ENCODE peak calls at places on chromosomes 4 and X, in four cellular contexts. One of them, this sample, is unnamed.

GRCh38 chr4:143380651-143381050 is 44.0 kb downstream of the GAB1 start:
- DNase-seq in iPS-NIHi11: no peak
- DNase-seq in kidney tubule cell: no peak
- DNase-seq in activated gamma-delta T cell treated with Interleukin-2 at 50 U/mL for 16 hours: no peak
- DNase-seq in this sample: no peak

GRCh38 chr4:175325230-175325629 is 407.1 kb downstream of the ADAM29 start:
- DNase-seq in activated gamma-delta T cell treated with Interleukin-2 at 50 U/mL for 16 hours: no peak
- DNase-seq in iPS-NIHi11: no peak
- DNase-seq in kidney tubule cell: peak
- DNase-seq in this sample: no peak

GRCh38 chr4:97987019-97987648 is 156.1 kb downstream of the STPG2 start:
- DNase-seq in activated gamma-delta T cell treated with Interleukin-2 at 50 U/mL for 16 hours: no peak
- DNase-seq in kidney tubule cell: peak
- DNase-seq in iPS-NIHi11: peak
- DNase-seq in this sample: no peak

GRCh38 chr4:149344436-149344835 is 471.2 kb downstream of the IQCM start:
- DNase-seq in kidney tubule cell: no peak
- DNase-seq in iPS-NIHi11: no peak
- DNase-seq in activated gamma-delta T cell treated with Interleukin-2 at 50 U/mL for 16 hours: no peak
- DNase-seq in this sample: no peak

GRCh38 chrX:19030805-19031204 is 46.9 kb upstream of the PHKA2 start:
- DNase-seq in activated gamma-delta T cell treated with Interleukin-2 at 50 U/mL for 16 hours: no peak
- DNase-seq in iPS-NIHi11: no peak
- DNase-seq in kidney tubule cell: peak
- DNase-seq in this sample: no peak

GRCh38 chr4:130028552-130028951 is 932.6 kb downstream of the C4orf33 start:
- DNase-seq in kidney tubule cell: no peak
- DNase-seq in iPS-NIHi11: no peak
- DNase-seq in activated gamma-delta T cell treated with Interleukin-2 at 50 U/mL for 16 hours: no peak
- DNase-seq in this sample: no peak

GRCh38 chr4:42397256-42397634 is at the start of gene SHISA3:
- DNase-seq in kidney tubule cell: peak
- DNase-seq in activated gamma-delta T cell treated with Interleukin-2 at 50 U/mL for 16 hours: no peak
- DNase-seq in iPS-NIHi11: peak
- DNase-seq in this sample: peak

GRCh38 chrX:15882704-15883539 is 28.3 kb upstream of the AP1S2 start:
- DNase-seq in activated gamma-delta T cell treated with Interleukin-2 at 50 U/mL for 16 hours: no peak
- DNase-seq in kidney tubule cell: peak
- DNase-seq in iPS-NIHi11: no peak
- DNase-seq in this sample: no peak

GRCh38 chr4:38664704-38665401 is 854 bp downstream of the KLF3 start:
- DNase-seq in kidney tubule cell: peak
- DNase-seq in iPS-NIHi11: peak
- DNase-seq in activated gamma-delta T cell treated with Interleukin-2 at 50 U/mL for 16 hours: peak
- DNase-seq in this sample: no peak

GRCh38 chr4:98993419-98994071 is 2.0 kb upstream of the METAP1 start:
- DNase-seq in kidney tubule cell: no peak
- DNase-seq in activated gamma-delta T cell treated with Interleukin-2 at 50 U/mL for 16 hours: no peak
- DNase-seq in iPS-NIHi11: no peak
- DNase-seq in this sample: no peak

GRCh38 chr4:56272946-56273728 is 114.2 kb downstream of the AASDH start:
- DNase-seq in activated gamma-delta T cell treated with Interleukin-2 at 50 U/mL for 16 hours: no peak
- DNase-seq in iPS-NIHi11: no peak
- DNase-seq in kidney tubule cell: no peak
- DNase-seq in this sample: no peak

GRCh38 chr4:114087596-114088230 is 108.3 kb upstream of the ARSJ start:
- DNase-seq in activated gamma-delta T cell treated with Interleukin-2 at 50 U/mL for 16 hours: no peak
- DNase-seq in kidney tubule cell: peak
- DNase-seq in iPS-NIHi11: no peak
- DNase-seq in this sample: no peak

GRCh38 chr4:72341432-72341820 is 227.6 kb downstream of the ADAMTS3 start:
- DNase-seq in iPS-NIHi11: no peak
- DNase-seq in activated gamma-delta T cell treated with Interleukin-2 at 50 U/mL for 16 hours: no peak
- DNase-seq in kidney tubule cell: no peak
- DNase-seq in this sample: no peak

GRCh38 chrX:11756354-11757318 is 1.4 kb upstream of the MSL3 start:
- DNase-seq in kidney tubule cell: peak
- DNase-seq in activated gamma-delta T cell treated with Interleukin-2 at 50 U/mL for 16 hours: no peak
- DNase-seq in iPS-NIHi11: no peak
- DNase-seq in this sample: no peak

GRCh38 chrX:26613951-26614350 is 398.0 kb downstream of the MAGEB5 start:
- DNase-seq in iPS-NIHi11: no peak
- DNase-seq in kidney tubule cell: no peak
- DNase-seq in activated gamma-delta T cell treated with Interleukin-2 at 50 U/mL for 16 hours: no peak
- DNase-seq in this sample: no peak

GRCh38 chrX:18997916-18998315 is 14.0 kb upstream of the PHKA2 start:
- DNase-seq in activated gamma-delta T cell treated with Interleukin-2 at 50 U/mL for 16 hours: no peak
- DNase-seq in kidney tubule cell: peak
- DNase-seq in iPS-NIHi11: peak
- DNase-seq in this sample: no peak

This sample was measured in activated CD8-positive, alpha-beta T cell treated with anti-CD3 and anti-CD28 coated beads, Interleukin-2, amount 10 ng/mL, durations not matched to agents 7 days and 5 days.